ENCODE peak calls at places on chromosome 2, in eight cellular contexts. M, U, H, C, Y, T, D and O are unnamed samples.

GRCh38 chr2:21333694-21334093 is 209.9 kb downstream of the TDRD15 start:
- DNase-seq in U (no peak), Y (no peak), T (no peak), D (no peak), C (no peak), M (no peak), H (peak), O (no peak)

GRCh38 chr2:232349546-232349945 is 29.0 kb upstream of the ALPP start:
- DNase-seq in C (no peak), U (no peak), T (peak), M (no peak), Y (no peak), H (no peak), D (no peak), O (no peak)

GRCh38 chr2:17851731-17852585 is 26.5 kb upstream of the KCNS3 start:
- DNase-seq in M (peak), H (peak), U (peak), T (peak), Y (peak), C (peak), D (no peak), O (peak)

GRCh38 chr2:161250864-161251436 is 57.3 kb upstream of the PSMD14 start:
- DNase-seq in Y (peak), M (peak), C (peak), U (no peak), H (peak), T (no peak), D (no peak), O (no peak)

GRCh38 chr2:164479460-164479859 is 141.8 kb downstream of the GRB14 start:
- DNase-seq in U (no peak), Y (peak), H (peak), T (no peak), D (no peak), M (peak), C (peak), O (peak)

GRCh38 chr2:118031566-118031965 is 17.7 kb upstream of the CCDC93 start:
- DNase-seq in C (peak), Y (no peak), D (no peak), H (no peak), M (no peak), U (no peak), T (no peak), O (no peak)

GRCh38 chr2:75560022-75560767 is 544 bp downstream of the EVA1A start:
- DNase-seq in U (peak), M (no peak), T (no peak), C (no peak), Y (no peak), D (no peak), H (peak), O (peak)

GRCh38 chr2:44934024-44934423 is 7.5 kb upstream of the SIX3 start:
- DNase-seq in D (no peak), T (no peak), M (no peak), C (no peak), H (no peak), U (peak), Y (no peak), O (no peak)

GRCh38 chr2:217859926-217860325 is 142.9 kb downstream of the TNS1 start:
- DNase-seq in Y (no peak), U (no peak), C (no peak), M (no peak), D (no peak), T (no peak), H (no peak), O (no peak)